ENCODE peak calls at places on chromosomes 16 and 17, in seven cellular contexts. J is neuronal stem cell, D is mesenchymal stem cell, E is H9, G is IMR-90, A is H1, I is trophoblast cell. Q is an unnamed sample.

GRCh38 chr17:79400989-79401703 is 209.7 kb downstream of the RBFOX3 start:
- DNase-seq in J (peak), D (peak), E (peak), G (peak), A (peak), I (peak), Q (peak)

GRCh38 chr16:50697421-50697715 is 4.0 kb downstream of the NOD2 start:
- DNase-seq in J (no peak), D (no peak), E (no peak), G (no peak), A (no peak), I (no peak), Q (no peak)

GRCh38 chr17:40101367-40102210 is 1.2 kb upstream of the NR1D1 start:
- DNase-seq in J (no peak), D (peak), E (no peak), G (no peak), A (no peak), I (no peak), Q (no peak)

GRCh38 chr17:78106211-78106610 is 22.3 kb downstream of the TMC6 start:
- DNase-seq in J (no peak), D (no peak), E (no peak), G (no peak), A (no peak), I (no peak), Q (no peak)

GRCh38 chr17:42680331-42680808 is 1.3 kb downstream of the CCR10 start:
- DNase-seq in J (no peak), D (no peak), E (peak), G (peak), A (no peak), I (no peak), Q (peak)

GRCh38 chr17:40464392-40464855 is 21.2 kb downstream of the IGFBP4 start:
- DNase-seq in J (no peak), D (no peak), E (no peak), G (no peak), A (no peak), I (no peak), Q (no peak)

GRCh38 chr17:79169366-79169765 is 94.7 kb downstream of the ENGASE start:
- DNase-seq in J (no peak), D (no peak), E (no peak), G (no peak), A (no peak), I (no peak), Q (no peak)

GRCh38 chr17:32123782-32124181 is 18.5 kb upstream of the RHOT1 start:
- DNase-seq in J (no peak), D (peak), E (no peak), G (peak), A (no peak), I (no peak), Q (no peak)

GRCh38 chr17:3002538-3003301 is 60.7 kb downstream of the OR1D5 start:
- DNase-seq in J (no peak), D (no peak), E (no peak), G (no peak), A (no peak), I (no peak), Q (no peak)

GRCh38 chr16:68265078-68265925 is 976 bp downstream of the SLC7A6 start:
- DNase-seq in J (no peak), D (peak), E (no peak), G (peak), A (peak), I (peak), Q (peak)

GRCh38 chr17:512926-513325 is 160.3 kb upstream of the RPH3AL start:
- DNase-seq in J (no peak), D (peak), E (no peak), G (peak), A (no peak), I (no peak), Q (no peak)

GRCh38 chr17:9577402-9577709 is 914 bp downstream of the CFAP52 start:
- DNase-seq in J (no peak), D (no peak), E (no peak), G (no peak), A (no peak), I (no peak), Q (no peak)

GRCh38 chr16:81669473-81670350 is 109.4 kb upstream of the PLCG2 start:
- DNase-seq in J (no peak), D (no peak), E (no peak), G (no peak), A (no peak), I (no peak), Q (no peak)

GRCh38 chr16:70588565-70588964 is 57.8 kb upstream of the IL34 start:
- DNase-seq in J (no peak), D (peak), E (no peak), G (peak), A (no peak), I (no peak), Q (no peak)

GRCh38 chr17:76419576-76420245 is 33.2 kb downstream of the UBE2O start:
- DNase-seq in J (no peak), D (no peak), E (no peak), G (no peak), A (no peak), I (no peak), Q (no peak)

GRCh38 chr16:6967796-6968195 is 364.8 kb upstream of the RBFOX1 start:
- DNase-seq in J (no peak), D (no peak), E (peak), G (no peak), A (no peak), I (no peak), Q (no peak)

GRCh38 chr16:90008708-90009145 is 10.5 kb downstream of the DBNDD1 start:
- DNase-seq in J (no peak), D (no peak), E (no peak), G (peak), A (no peak), I (no peak), Q (no peak)

GRCh38 chr16:52634101-52634500 is 87.2 kb upstream of the TOX3 start:
- DNase-seq in J (no peak), D (no peak), E (no peak), G (no peak), A (no peak), I (no peak), Q (peak)

GRCh38 chr17:33686171-33686570 is 393.1 kb upstream of the ASIC2 start:
- DNase-seq in J (no peak), D (no peak), E (peak), G (no peak), A (peak), I (peak), Q (peak)

GRCh38 chr17:42618442-42619150 is 9.1 kb downstream of the TUBG1 start:
- DNase-seq in J (no peak), D (peak), E (peak), G (no peak), A (peak), I (peak), Q (peak)

GRCh38 chr16:12951392-12951791 is 50.0 kb downstream of the SHISA9 start:
- DNase-seq in J (no peak), D (no peak), E (no peak), G (no peak), A (no peak), I (no peak), Q (no peak)

GRCh38 chr17:65857713-65858112 is 296.3 kb upstream of the AXIN2 start:
- DNase-seq in J (no peak), D (no peak), E (no peak), G (no peak), A (no peak), I (no peak), Q (no peak)

GRCh38 chr16:2846511-2847310 is 11.3 kb downstream of the PRSS22 start:
- DNase-seq in J (no peak), D (peak), E (no peak), G (peak), A (no peak), I (peak), Q (no peak)

GRCh38 chr16:2609827-2610470 is 72.1 kb downstream of the PDPK1 start:
- DNase-seq in J (no peak), D (no peak), E (no peak), G (no peak), A (no peak), I (no peak), Q (no peak)

GRCh38 chr16:53632526-53632925 is 71.1 kb downstream of the RPGRIP1L start:
- DNase-seq in J (no peak), D (no peak), E (no peak), G (no peak), A (no peak), I (no peak), Q (no peak)

GRCh38 chr16:30615358-30616076 is 5.3 kb upstream of the ZNF689 start:
- DNase-seq in J (peak), D (peak), E (peak), G (peak), A (peak), I (peak), Q (peak)

GRCh38 chr17:78375401-78376079 is 2.9 kb upstream of the PGS1 start:
- DNase-seq in J (no peak), D (peak), E (no peak), G (peak), A (no peak), I (peak), Q (no peak)

GRCh38 chr16:75252946-75253911 is 1.8 kb upstream of the BCAR1 start:
- DNase-seq in J (peak), D (peak), E (peak), G (peak), A (peak), I (peak), Q (peak)

GRCh38 chr16:4511441-4512082 is 27.0 kb downstream of the CDIP1 start:
- DNase-seq in J (peak), D (peak), E (peak), G (peak), A (peak), I (peak), Q (peak)

GRCh38 chr16:23712976-23713375 is at the start of gene ERN2:
- DNase-seq in J (no peak), D (no peak), E (peak), G (no peak), A (peak), I (no peak), Q (no peak)

GRCh38 chr17:76905836-76906235 is 37.6 kb downstream of the MGAT5B start:
- DNase-seq in J (no peak), D (no peak), E (no peak), G (no peak), A (no peak), I (no peak), Q (no peak)

DNA sequence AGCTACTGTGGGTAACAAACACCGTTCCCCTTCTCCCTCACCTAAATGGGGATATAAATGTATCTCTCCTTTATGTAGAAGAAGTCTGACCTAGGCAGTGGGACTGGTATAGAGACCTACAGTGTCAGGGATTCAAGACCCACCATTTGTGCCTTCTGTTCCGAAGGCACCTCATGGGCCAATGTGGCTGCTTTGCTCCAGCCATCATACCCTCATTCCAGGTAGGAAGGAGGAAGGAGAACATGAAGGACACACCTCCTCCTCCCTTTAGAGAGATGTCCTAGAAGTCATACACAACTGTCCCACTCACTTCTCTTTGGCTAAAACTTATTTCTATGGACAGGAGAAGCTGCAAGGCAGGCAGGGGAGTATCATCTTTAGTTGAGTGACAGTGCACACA is 8.3 kb upstream of the CRISPLD2 start:
- DNase-seq in J (no peak), D (no peak), E (no peak), G (no peak), A (no peak), I (no peak), Q (no peak)
- H3K4ac ChIP-seq in J (no peak), D (no peak), E (no peak), G (peak), A (no peak), I (no peak), Q (no peak)

GRCh38 chr16:1414532-1415265 is at the start of gene UNKL:
- DNase-seq in J (peak), D (peak), E (peak), G (peak), A (peak), I (peak), Q (peak)
- H3K4ac ChIP-seq in J (peak), D (peak), E (no peak), G (peak), A (peak), I (peak), Q (no peak)

GRCh38 chr16:79525132-79525531 is 75.4 kb downstream of the MAF start:
- DNase-seq in J (no peak), D (no peak), E (no peak), G (no peak), A (no peak), I (no peak), Q (no peak)
- H3K4ac ChIP-seq in J (no peak), D (no peak), E (no peak), G (no peak), A (no peak), I (no peak), Q (no peak)

GRCh38 chr16:15886078-15886477 is 2.3 kb downstream of the CEP20 start:
- DNase-seq in J (no peak), D (no peak), E (no peak), G (no peak), A (no peak), I (no peak), Q (no peak)
- H3K4ac ChIP-seq in J (no peak), D (no peak), E (no peak), G (peak), A (no peak), I (no peak), Q (no peak)

DNA sequence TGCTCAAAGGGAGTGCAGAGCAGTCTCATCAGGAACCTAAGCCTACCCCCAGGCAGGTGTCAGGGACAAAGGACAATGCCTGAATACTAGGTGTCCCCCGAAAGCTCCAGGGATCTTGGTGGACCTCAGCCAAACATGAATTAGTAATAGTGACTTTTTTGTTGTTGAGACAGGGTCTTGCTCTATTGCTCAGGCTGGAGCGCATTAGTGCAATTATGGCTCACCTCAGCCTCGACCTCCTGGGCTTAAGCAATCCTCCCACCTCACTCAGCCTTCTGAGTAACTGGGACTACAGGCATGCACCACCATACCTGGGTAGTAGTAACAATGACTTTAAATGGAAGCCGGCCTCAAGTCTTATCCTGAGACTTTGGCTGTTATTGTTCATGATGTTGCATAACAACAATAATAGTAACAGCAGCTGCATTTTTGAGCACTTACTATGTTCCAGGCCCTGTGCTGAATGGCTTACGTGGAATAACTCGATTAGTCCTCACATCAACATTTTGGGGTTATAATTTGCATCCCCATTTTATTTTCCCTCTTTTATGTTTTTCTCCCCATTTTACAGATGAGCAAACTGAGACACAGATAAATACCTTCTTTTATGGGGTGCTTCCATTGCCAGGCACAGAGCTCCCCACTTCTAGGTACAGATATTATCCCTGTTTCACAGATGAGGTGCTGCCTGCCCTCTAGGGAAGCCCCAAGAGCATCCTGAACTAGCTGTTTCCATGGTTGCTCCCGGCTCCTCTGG is 19.5 kb downstream of the CNGB1 start:
- DNase-seq in J (no peak), D (no peak), E (no peak), G (no peak), A (no peak), I (peak), Q (no peak)
- H3K4ac ChIP-seq in J (no peak), D (no peak), E (no peak), G (no peak), A (no peak), I (no peak), Q (no peak)

GRCh38 chr16:83648347-83648746 is 159.4 kb upstream of the HSBP1 start:
- DNase-seq in J (no peak), D (no peak), E (no peak), G (no peak), A (no peak), I (no peak), Q (no peak)

GRCh38 chr16:83653785-83654184 is 154.0 kb upstream of the HSBP1 start:
- DNase-seq in J (no peak), D (peak), E (no peak), G (peak), A (no peak), I (no peak), Q (no peak)

GRCh38 chr16:83651871-83652270 is 155.9 kb upstream of the HSBP1 start:
- DNase-seq in J (no peak), D (no peak), E (no peak), G (no peak), A (no peak), I (no peak), Q (peak)

DNA sequence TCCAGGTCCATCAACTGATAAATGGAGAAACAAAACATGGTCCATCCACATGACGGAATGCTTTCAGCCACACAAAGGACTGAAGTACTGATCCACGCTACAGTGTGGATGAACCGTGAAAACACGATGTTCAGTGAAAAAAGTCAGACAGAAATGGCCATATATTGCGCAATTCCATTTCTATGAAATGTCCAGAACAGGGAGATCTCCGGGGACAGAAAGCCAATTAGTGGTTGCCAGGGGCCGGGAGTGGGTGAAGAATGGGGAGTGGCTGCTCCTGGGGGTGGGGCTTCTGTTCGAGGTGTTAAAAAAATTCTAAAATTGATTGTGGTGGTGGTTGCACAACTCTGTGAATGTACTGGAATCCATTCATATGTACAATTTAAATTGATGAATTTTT is 154.9 kb upstream of the HSBP1 start:
- DNase-seq in J (no peak), D (peak), E (no peak), G (no peak), A (no peak), I (no peak), Q (no peak)
- H3K4ac ChIP-seq in J (no peak), D (no peak), E (no peak), G (no peak), A (no peak), I (no peak), Q (no peak)

GRCh38 chr17:71423871-71424546 is 696.8 kb upstream of the SOX9 start:
- DNase-seq in J (no peak), D (peak), E (no peak), G (peak), A (no peak), I (peak), Q (peak)
- H3K4ac ChIP-seq in J (no peak), D (no peak), E (no peak), G (peak), A (no peak), I (no peak), Q (no peak)

GRCh38 chr16:56833243-56833970 is 31.6 kb upstream of the SLC12A3 start:
- DNase-seq in J (no peak), D (no peak), E (no peak), G (no peak), A (no peak), I (no peak), Q (no peak)
- H3K4ac ChIP-seq in J (no peak), D (no peak), E (no peak), G (no peak), A (no peak), I (no peak), Q (no peak)